ENCODE peak calls at places on chromosomes 12 and 14, in eight cellular contexts. One of them, this sample, is unnamed.

GRCh38 chr12:58359084-58359483 is 417.7 kb downstream of the ATP23 start:
- DNase-seq in T follicular helper cell: no peak
- DNase-seq in SW 1271: no peak
- DNase-seq in astrocyte of the spinal cord: no peak
- DNase-seq in GM23338: no peak
- DNase-seq in NCI-H2081: no peak
- DNase-seq in KBM-7: no peak
- DNase-seq in stimulated activated CD8-positive, alpha-beta memory T cell treated with anti-CD3 and anti-CD28 coated beads, Interleukin-4, amount 100 ng/mL, for 48 hours: no peak
- DNase-seq in this sample: no peak

GRCh38 chr12:22480016-22480415 is 64.3 kb downstream of the C2CD5 start:
- DNase-seq in T follicular helper cell: no peak
- DNase-seq in SW 1271: no peak
- DNase-seq in astrocyte of the spinal cord: no peak
- DNase-seq in GM23338: no peak
- DNase-seq in NCI-H2081: no peak
- DNase-seq in KBM-7: no peak
- DNase-seq in stimulated activated CD8-positive, alpha-beta memory T cell treated with anti-CD3 and anti-CD28 coated beads, Interleukin-4, amount 100 ng/mL, for 48 hours: no peak
- DNase-seq in this sample: no peak

GRCh38 chr14:103216399-103216798 is 93.1 kb downstream of the TNFAIP2 start:
- DNase-seq in T follicular helper cell: no peak
- DNase-seq in SW 1271: no peak
- DNase-seq in astrocyte of the spinal cord: no peak
- DNase-seq in GM23338: no peak
- DNase-seq in NCI-H2081: no peak
- DNase-seq in KBM-7: no peak
- DNase-seq in stimulated activated CD8-positive, alpha-beta memory T cell treated with anti-CD3 and anti-CD28 coated beads, Interleukin-4, amount 100 ng/mL, for 48 hours: no peak
- DNase-seq in this sample: no peak

GRCh38 chr12:93100610-93101009 is 171.5 kb upstream of the EEA1 start:
- DNase-seq in T follicular helper cell: no peak
- DNase-seq in SW 1271: no peak
- DNase-seq in astrocyte of the spinal cord: no peak
- DNase-seq in GM23338: no peak
- DNase-seq in NCI-H2081: no peak
- DNase-seq in KBM-7: no peak
- DNase-seq in stimulated activated CD8-positive, alpha-beta memory T cell treated with anti-CD3 and anti-CD28 coated beads, Interleukin-4, amount 100 ng/mL, for 48 hours: no peak
- DNase-seq in this sample: no peak

GRCh38 chr12:122422769-122423257 is 344 bp upstream of the CLIP1 start:
- DNase-seq in T follicular helper cell: peak; percentile 6
- DNase-seq in SW 1271: peak; percentile 18
- DNase-seq in astrocyte of the spinal cord: peak; percentile 64
- DNase-seq in GM23338: peak; percentile 61
- DNase-seq in NCI-H2081: peak; percentile 25
- DNase-seq in KBM-7: peak; percentile 45
- DNase-seq in stimulated activated CD8-positive, alpha-beta memory T cell treated with anti-CD3 and anti-CD28 coated beads, Interleukin-4, amount 100 ng/mL, for 48 hours: peak; percentile 68
- DNase-seq in this sample: peak; percentile 55

GRCh38 chr12:117365072-117365616 is 3.7 kb upstream of the NOS1 start:
- DNase-seq in T follicular helper cell: no peak
- DNase-seq in SW 1271: no peak
- DNase-seq in astrocyte of the spinal cord: no peak
- DNase-seq in GM23338: no peak
- DNase-seq in NCI-H2081: no peak
- DNase-seq in KBM-7: no peak
- DNase-seq in stimulated activated CD8-positive, alpha-beta memory T cell treated with anti-CD3 and anti-CD28 coated beads, Interleukin-4, amount 100 ng/mL, for 48 hours: no peak
- DNase-seq in this sample: no peak

GRCh38 chr12:121452356-121453021 is 52.6 kb downstream of the RNF34 start:
- DNase-seq in T follicular helper cell: no peak
- DNase-seq in SW 1271: no peak
- DNase-seq in astrocyte of the spinal cord: no peak
- DNase-seq in GM23338: no peak
- DNase-seq in NCI-H2081: no peak
- DNase-seq in KBM-7: no peak
- DNase-seq in stimulated activated CD8-positive, alpha-beta memory T cell treated with anti-CD3 and anti-CD28 coated beads, Interleukin-4, amount 100 ng/mL, for 48 hours: no peak
- DNase-seq in this sample: no peak

GRCh38 chr14:52266179-52266578 is 1.3 kb upstream of the PTGDR start:
- DNase-seq in T follicular helper cell: no peak
- DNase-seq in SW 1271: no peak
- DNase-seq in astrocyte of the spinal cord: peak; percentile 66
- DNase-seq in GM23338: no peak
- DNase-seq in NCI-H2081: no peak
- DNase-seq in KBM-7: no peak
- DNase-seq in stimulated activated CD8-positive, alpha-beta memory T cell treated with anti-CD3 and anti-CD28 coated beads, Interleukin-4, amount 100 ng/mL, for 48 hours: no peak
- DNase-seq in this sample: no peak

GRCh38 chr12:132610896-132611602 is 667 bp upstream of the LRCOL1 start:
- DNase-seq in T follicular helper cell: no peak
- DNase-seq in SW 1271: no peak
- DNase-seq in astrocyte of the spinal cord: no peak
- DNase-seq in GM23338: no peak
- DNase-seq in NCI-H2081: no peak
- DNase-seq in KBM-7: no peak
- DNase-seq in stimulated activated CD8-positive, alpha-beta memory T cell treated with anti-CD3 and anti-CD28 coated beads, Interleukin-4, amount 100 ng/mL, for 48 hours: no peak
- DNase-seq in this sample: no peak